ENCODE peak calls at places on chromosomes 12 and 14, in six cellular contexts. O is GM13976, D is body of pancreas, T is endothelial cell, W is suprapubic skin, U is astrocyte of the cerebellum. A is an unnamed sample.

GRCh38 chr12:123935956-123936355 is 36.7 kb downstream of the CCDC92 start:
- DNase-seq in O (no peak), D (no peak), T (no peak), W (no peak), U (no peak), A (no peak)

GRCh38 chr12:108399514-108399913 is 60.4 kb upstream of the CMKLR1 start:
- DNase-seq in O (no peak), D (peak), T (no peak), W (peak), U (no peak), A (no peak)

GRCh38 chr12:46839964-46840363 is 14.2 kb upstream of the SLC38A4 start:
- DNase-seq in O (no peak), D (no peak), T (no peak), W (no peak), U (no peak), A (no peak)

GRCh38 chr14:99616832-99617488 is 13.0 kb upstream of the CCDC85C start:
- DNase-seq in O (no peak), D (no peak), T (no peak), W (no peak), U (no peak), A (no peak)

GRCh38 chr12:29035112-29035511 is 114.0 kb upstream of the FAR2 start:
- DNase-seq in O (no peak), D (no peak), T (no peak), W (no peak), U (no peak), A (no peak)

GRCh38 chr14:52563120-52563519 is 10.5 kb downstream of the GPR137C start:
- DNase-seq in O (no peak), D (no peak), T (no peak), W (no peak), U (no peak), A (no peak)

GRCh38 chr12:96986883-96987523 is 79.9 kb downstream of the NEDD1 start:
- DNase-seq in O (peak), D (peak), T (peak), W (no peak), U (peak), A (peak)

GRCh38 chr12:124147579-124147978 is 147.3 kb upstream of the RFLNA start:
- DNase-seq in O (peak), D (no peak), T (no peak), W (no peak), U (no peak), A (peak)

GRCh38 chr14:38404100-38404541 is 148.2 kb upstream of the CLEC14A start:
- DNase-seq in O (no peak), D (no peak), T (no peak), W (no peak), U (peak), A (no peak)

GRCh38 chr14:34222122-34222521 is 239.9 kb downstream of the SPTSSA start:
- DNase-seq in O (no peak), D (no peak), T (no peak), W (no peak), U (no peak), A (no peak)

GRCh38 chr14:69543341-69544249 is 31.1 kb downstream of the CCDC177 start:
- DNase-seq in O (no peak), D (no peak), T (peak), W (no peak), U (peak), A (no peak)

GRCh38 chr14:39138450-39138849 is 24.3 kb downstream of the GEMIN2 start:
- DNase-seq in O (no peak), D (no peak), T (no peak), W (no peak), U (no peak), A (no peak)

GRCh38 chr12:108102363-108102762 is 26.7 kb upstream of the WSCD2 start:
- DNase-seq in O (no peak), D (no peak), T (no peak), W (no peak), U (no peak), A (no peak)

GRCh38 chr12:114011711-114012110 is 45.6 kb upstream of the RBM19 start:
- DNase-seq in O (no peak), D (no peak), T (no peak), W (no peak), U (no peak), A (no peak)

GRCh38 chr12:74646831-74647230 is 109.2 kb downstream of the ATXN7L3B start:
- DNase-seq in O (no peak), D (no peak), T (no peak), W (no peak), U (peak), A (no peak)

GRCh38 chr12:120236124-120236398 is 29.5 kb downstream of the PXN start:
- DNase-seq in O (no peak), D (no peak), T (no peak), W (no peak), U (no peak), A (no peak)

GRCh38 chr12:120238224-120238616 is 27.3 kb downstream of the PXN start:
- DNase-seq in O (no peak), D (no peak), T (no peak), W (no peak), U (no peak), A (no peak)

GRCh38 chr12:120235369-120236123 is 30.0 kb downstream of the PXN start:
- DNase-seq in O (no peak), D (no peak), T (no peak), W (no peak), U (no peak), A (no peak)

GRCh38 chr12:120231316-120232011 is 30.6 kb upstream of the RPLP0 start:
- DNase-seq in O (no peak), D (peak), T (peak), W (no peak), U (peak), A (no peak)

GRCh38 chr12:120234643-120235368 is 30.7 kb downstream of the PXN start:
- DNase-seq in O (no peak), D (peak), T (peak), W (peak), U (peak), A (no peak)
- TF ChIP-seq CTCF in O (no peak), D (no peak), T (peak), W (peak), U (peak), A (no peak)

GRCh38 chr14:29264865-29265264 is 498.3 kb downstream of the FOXG1 start:
- DNase-seq in O (no peak), D (no peak), T (no peak), W (no peak), U (no peak), A (no peak)
- TF ChIP-seq CTCF in O (no peak), D (no peak), T (no peak), W (no peak), U (no peak), A (no peak)

GRCh38 chr14:28613526-28613925 is 153.1 kb upstream of the FOXG1 start:
- DNase-seq in O (no peak), D (no peak), T (no peak), W (no peak), U (no peak), A (no peak)

GRCh38 chr14:28609228-28609828 is 157.3 kb upstream of the FOXG1 start:
- DNase-seq in O (no peak), D (peak), T (peak), W (no peak), U (peak), A (peak)

GRCh38 chr14:28603606-28604005 is 163.0 kb upstream of the FOXG1 start:
- DNase-seq in O (no peak), D (no peak), T (no peak), W (no peak), U (peak), A (no peak)

GRCh38 chr14:28612414-28612813 is 154.2 kb upstream of the FOXG1 start:
- DNase-seq in O (no peak), D (no peak), T (no peak), W (no peak), U (no peak), A (no peak)

GRCh38 chr14:28608438-28608837 is 158.1 kb upstream of the FOXG1 start:
- DNase-seq in O (no peak), D (no peak), T (no peak), W (no peak), U (no peak), A (no peak)
- TF ChIP-seq CTCF in O (no peak), D (no peak), T (no peak), W (no peak), U (no peak), A (no peak)

DNA sequence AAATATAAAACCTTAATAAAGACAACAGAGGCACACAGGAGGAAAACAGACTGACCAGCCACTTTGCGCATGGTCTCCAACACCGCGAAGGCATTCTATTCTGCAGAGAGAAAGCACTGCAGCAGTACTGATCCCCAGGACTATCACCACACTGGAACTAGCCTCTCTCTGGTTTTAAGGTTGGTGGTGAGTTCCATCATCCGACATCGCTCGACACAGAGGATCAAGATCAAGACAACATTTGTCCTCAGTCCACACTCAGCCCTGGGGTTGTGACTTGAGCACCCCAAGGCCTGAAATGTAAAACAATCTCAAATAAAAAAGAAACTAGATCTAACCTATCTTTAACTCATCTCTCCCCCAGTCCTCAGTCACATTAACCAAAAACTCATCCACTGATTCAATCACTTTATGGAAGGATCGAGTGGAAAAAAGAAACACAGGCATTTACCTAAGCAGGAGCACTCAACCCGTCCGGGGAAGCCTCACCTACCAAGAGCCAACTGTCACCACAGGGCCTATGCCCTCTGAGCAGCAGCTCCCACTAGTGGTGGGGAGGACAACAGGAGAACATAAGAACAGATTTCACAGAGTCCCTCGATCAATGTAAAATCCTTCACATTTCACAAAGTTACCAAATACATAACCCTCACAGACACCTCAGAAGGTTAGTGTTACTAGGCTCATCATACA is 17.7 kb downstream of the STXBP6 start:
- DNase-seq in O (no peak), D (no peak), T (no peak), W (no peak), U (no peak), A (no peak)
- TF ChIP-seq CTCF in O (no peak), D (no peak), T (no peak), W (no peak), U (no peak), A (peak)

DNA sequence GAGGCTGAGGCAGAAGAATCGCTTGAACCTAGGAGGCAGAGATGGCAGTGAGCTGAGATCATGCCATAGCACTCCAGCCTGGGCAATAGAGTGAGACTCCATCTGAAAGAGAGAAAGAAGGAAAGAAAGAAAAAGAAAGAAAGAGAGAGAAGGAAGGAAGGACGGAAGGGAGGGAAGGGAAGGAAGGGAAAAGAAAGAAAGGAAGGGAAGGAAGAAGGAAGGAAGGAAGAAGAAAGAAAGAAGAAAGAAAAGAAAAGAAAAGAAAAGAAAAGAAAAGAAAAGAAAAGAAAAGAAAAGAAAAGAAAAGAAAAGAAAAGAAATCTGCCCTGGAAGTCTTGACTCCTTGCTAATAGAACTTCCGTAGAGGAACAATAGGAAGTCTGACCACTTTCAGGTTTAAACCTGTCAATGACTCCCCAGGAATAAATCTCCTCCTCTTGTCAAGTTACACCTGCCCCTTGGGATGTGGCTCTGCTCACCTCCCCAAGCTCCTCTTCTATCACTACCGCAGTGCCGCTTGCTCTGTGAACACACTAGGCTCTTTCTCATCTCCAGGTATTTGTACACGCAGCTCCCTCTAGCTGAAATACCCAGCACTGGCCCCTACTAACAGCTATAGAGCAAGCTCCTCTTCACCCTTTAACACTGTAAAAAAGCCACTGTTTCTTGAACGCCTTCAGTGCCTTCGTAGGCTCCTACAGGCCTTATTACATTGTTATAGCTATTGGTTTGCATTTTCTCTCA is 773.1 kb upstream of the TBX3 start:
- DNase-seq in O (no peak), D (no peak), T (no peak), W (no peak), U (no peak), A (no peak)
- TF ChIP-seq CTCF in O (no peak), D (no peak), T (no peak), W (no peak), U (no peak), A (no peak)

DNA sequence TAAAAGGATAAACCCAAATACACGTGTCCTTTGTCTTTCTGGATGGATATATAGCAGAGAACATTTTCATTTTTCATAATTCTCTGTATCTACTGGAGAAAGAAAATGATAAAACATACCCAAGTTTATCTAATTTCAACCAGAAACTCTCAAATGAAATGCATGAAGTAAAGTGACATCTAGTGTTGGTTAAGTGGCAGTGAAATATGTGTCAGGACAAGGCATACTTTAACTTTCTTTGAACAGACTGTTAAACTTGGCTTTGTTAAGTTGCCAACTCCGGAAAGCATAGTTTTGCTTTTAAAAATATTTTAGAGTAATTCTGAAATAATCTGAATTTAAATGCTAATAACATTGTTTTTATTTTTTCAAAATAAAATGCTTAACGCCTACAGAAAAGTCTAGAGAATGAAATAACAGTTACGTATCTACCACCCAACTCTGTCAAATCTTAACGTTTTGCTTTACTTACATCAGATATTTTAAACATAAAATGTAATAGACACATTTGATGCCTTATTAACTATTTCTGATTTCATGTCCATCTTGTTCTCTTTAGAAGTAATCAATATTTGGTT is 25.2 kb upstream of the NTN4 start:
- DNase-seq in O (peak), D (no peak), T (no peak), W (no peak), U (no peak), A (peak)
- TF ChIP-seq CTCF in O (peak), D (peak), T (peak), W (no peak), U (peak), A (peak)

GRCh38 chr14:64510825-64511679 is 6.5 kb downstream of the ZBTB1 start:
- DNase-seq in O (peak), D (peak), T (peak), W (peak), U (peak), A (peak)
- TF ChIP-seq CTCF in O (peak), D (peak), T (peak), W (peak), U (peak), A (peak)

GRCh38 chr14:81164167-81164774 is 56.5 kb downstream of the GTF2A1 start:
- DNase-seq in O (peak), D (peak), T (peak), W (no peak), U (peak), A (peak)
- TF ChIP-seq CTCF in O (peak), D (peak), T (peak), W (peak), U (peak), A (peak)

DNA sequence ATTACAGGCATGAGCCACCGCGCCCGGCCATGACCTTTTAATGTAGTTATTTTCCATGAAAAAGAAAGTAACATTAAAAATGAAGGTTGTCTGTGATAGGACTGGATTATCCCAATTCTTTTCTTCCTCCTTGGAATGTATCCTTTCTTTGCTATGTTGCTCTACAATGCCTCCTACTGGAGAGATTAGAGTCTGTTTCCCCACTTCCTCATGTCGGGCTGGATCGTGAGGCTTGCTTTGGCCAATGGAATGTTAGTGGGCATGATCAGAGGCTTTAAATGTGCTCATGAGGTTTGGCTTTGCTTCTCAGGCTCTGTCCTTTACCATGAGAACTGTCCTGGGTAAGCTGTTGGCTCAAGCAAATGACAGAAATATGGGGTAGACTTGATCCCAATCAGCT is 34.7 kb upstream of the SOCS2 start:
- DNase-seq in O (no peak), D (no peak), T (no peak), W (no peak), U (no peak), A (no peak)
- TF ChIP-seq CTCF in O (no peak), D (no peak), T (no peak), W (no peak), U (no peak), A (no peak)

GRCh38 chr14:90024910-90025309 is 36.9 kb upstream of the KCNK13 start:
- DNase-seq in O (no peak), D (no peak), T (no peak), W (no peak), U (no peak), A (no peak)
- TF ChIP-seq CTCF in O (no peak), D (no peak), T (no peak), W (no peak), U (no peak), A (no peak)

A was measured in GM20000.